ENCODE peak calls at places on chromosomes 5 and 9, in seven cellular contexts. One of them, this sample, is unnamed.

GRCh38 chr5:35683466-35683865 is 65.8 kb downstream of the SPEF2 start:
- DNase-seq in endothelial cell: no peak
- DNase-seq in T-helper 9 cell: no peak
- DNase-seq in effector memory CD4-positive, alpha-beta T cell: no peak
- DNase-seq in SHP77: no peak
- DNase-seq in colonic mucosa: no peak
- DNase-seq in SJSA1: no peak
- DNase-seq in this sample: no peak

GRCh38 chr9:137199411-137200121 is 975 bp downstream of the TPRN start:
- DNase-seq in endothelial cell: no peak
- DNase-seq in T-helper 9 cell: no peak
- DNase-seq in effector memory CD4-positive, alpha-beta T cell: no peak
- DNase-seq in SHP77: no peak
- DNase-seq in colonic mucosa: no peak
- DNase-seq in SJSA1: no peak
- DNase-seq in this sample: no peak

GRCh38 chr9:37938121-37938906 is 34.4 kb upstream of the SLC25A51 start:
- DNase-seq in endothelial cell: no peak
- DNase-seq in T-helper 9 cell: no peak
- DNase-seq in effector memory CD4-positive, alpha-beta T cell: no peak
- DNase-seq in SHP77: no peak
- DNase-seq in colonic mucosa: no peak
- DNase-seq in SJSA1: peak
- DNase-seq in this sample: no peak

GRCh38 chr9:129697956-129698757 is 32.7 kb downstream of the PRRX2 start:
- DNase-seq in endothelial cell: no peak
- DNase-seq in T-helper 9 cell: no peak
- DNase-seq in effector memory CD4-positive, alpha-beta T cell: no peak
- DNase-seq in SHP77: no peak
- DNase-seq in colonic mucosa: peak
- DNase-seq in SJSA1: peak
- DNase-seq in this sample: no peak

GRCh38 chr9:99377790-99378775 is 156.0 kb downstream of the SEC61B start:
- DNase-seq in endothelial cell: no peak
- DNase-seq in T-helper 9 cell: no peak
- DNase-seq in effector memory CD4-positive, alpha-beta T cell: no peak
- DNase-seq in SHP77: no peak
- DNase-seq in colonic mucosa: no peak
- DNase-seq in SJSA1: peak
- DNase-seq in this sample: no peak

GRCh38 chr9:18463991-18464390 is 10.0 kb upstream of the ADAMTSL1 start:
- DNase-seq in endothelial cell: no peak
- DNase-seq in T-helper 9 cell: no peak
- DNase-seq in effector memory CD4-positive, alpha-beta T cell: no peak
- DNase-seq in SHP77: no peak
- DNase-seq in colonic mucosa: no peak
- DNase-seq in SJSA1: no peak
- DNase-seq in this sample: no peak

GRCh38 chr5:160991205-160991604 is 139.2 kb upstream of the ATP10B start:
- DNase-seq in endothelial cell: no peak
- DNase-seq in T-helper 9 cell: no peak
- DNase-seq in effector memory CD4-positive, alpha-beta T cell: no peak
- DNase-seq in SHP77: no peak
- DNase-seq in colonic mucosa: no peak
- DNase-seq in SJSA1: no peak
- DNase-seq in this sample: no peak

GRCh38 chr5:106380736-106381135 is 1290.0 kb downstream of the EFNA5 start:
- DNase-seq in endothelial cell: no peak
- DNase-seq in T-helper 9 cell: no peak
- DNase-seq in effector memory CD4-positive, alpha-beta T cell: no peak
- DNase-seq in SHP77: no peak
- DNase-seq in colonic mucosa: no peak
- DNase-seq in SJSA1: no peak
- DNase-seq in this sample: no peak

GRCh38 chr5:102018690-102019089 is 277.4 kb downstream of the SLCO4C1 start:
- DNase-seq in endothelial cell: no peak
- DNase-seq in T-helper 9 cell: no peak
- DNase-seq in effector memory CD4-positive, alpha-beta T cell: no peak
- DNase-seq in SHP77: no peak
- DNase-seq in colonic mucosa: no peak
- DNase-seq in SJSA1: no peak
- DNase-seq in this sample: no peak

This sample was measured in KBM-7.